ENCODE peak calls at places on chromosome 2, in nine cellular contexts. One of them, this sample, is unnamed.

GRCh38 chr2:100285691-100286090 is 36.6 kb downstream of the LONRF2 start:
- DNase-seq in uterus: peak
- DNase-seq in tibial artery: no peak
- DNase-seq in lung: no peak
- DNase-seq in astrocyte of the spinal cord: peak
- DNase-seq in epithelial cell of esophagus: no peak
- DNase-seq in cardiac fibroblast: peak
- DNase-seq in PC-9: no peak
- DNase-seq in DND-41: no peak
- DNase-seq in this sample: no peak

GRCh38 chr2:197498937-197499593 is 575 bp downstream of the HSPD1 start:
- DNase-seq in uterus: peak
- DNase-seq in tibial artery: peak
- DNase-seq in lung: peak
- DNase-seq in astrocyte of the spinal cord: peak
- DNase-seq in epithelial cell of esophagus: peak
- DNase-seq in cardiac fibroblast: peak
- DNase-seq in PC-9: no peak
- DNase-seq in DND-41: peak
- DNase-seq in this sample: no peak

GRCh38 chr2:109648041-109648527 is 33.9 kb downstream of the SOWAHC start:
- DNase-seq in uterus: no peak
- DNase-seq in tibial artery: peak
- DNase-seq in lung: no peak
- DNase-seq in astrocyte of the spinal cord: no peak
- DNase-seq in epithelial cell of esophagus: no peak
- DNase-seq in cardiac fibroblast: no peak
- DNase-seq in PC-9: no peak
- DNase-seq in DND-41: no peak
- DNase-seq in this sample: no peak

GRCh38 chr2:192267484-192267883 is 72.8 kb upstream of the TMEFF2 start:
- DNase-seq in uterus: no peak
- DNase-seq in tibial artery: no peak
- DNase-seq in lung: no peak
- DNase-seq in astrocyte of the spinal cord: peak
- DNase-seq in epithelial cell of esophagus: peak
- DNase-seq in cardiac fibroblast: peak
- DNase-seq in PC-9: no peak
- DNase-seq in DND-41: no peak
- DNase-seq in this sample: no peak

GRCh38 chr2:39512434-39512935 is 75.4 kb upstream of the MAP4K3 start:
- DNase-seq in uterus: peak
- DNase-seq in tibial artery: no peak
- DNase-seq in lung: peak
- DNase-seq in astrocyte of the spinal cord: no peak
- DNase-seq in epithelial cell of esophagus: no peak
- DNase-seq in cardiac fibroblast: no peak
- DNase-seq in PC-9: no peak
- DNase-seq in DND-41: no peak
- DNase-seq in this sample: no peak

GRCh38 chr2:5188636-5189035 is 503.5 kb upstream of the SOX11 start:
- DNase-seq in uterus: no peak
- DNase-seq in tibial artery: no peak
- DNase-seq in lung: no peak
- DNase-seq in astrocyte of the spinal cord: no peak
- DNase-seq in epithelial cell of esophagus: peak
- DNase-seq in cardiac fibroblast: no peak
- DNase-seq in PC-9: no peak
- DNase-seq in DND-41: no peak
- DNase-seq in this sample: no peak

GRCh38 chr2:124668161-124668560 is 643.1 kb downstream of the CNTNAP5 start:
- DNase-seq in uterus: no peak
- DNase-seq in tibial artery: no peak
- DNase-seq in lung: no peak
- DNase-seq in astrocyte of the spinal cord: peak
- DNase-seq in epithelial cell of esophagus: no peak
- DNase-seq in cardiac fibroblast: no peak
- DNase-seq in PC-9: no peak
- DNase-seq in DND-41: no peak
- DNase-seq in this sample: no peak

GRCh38 chr2:229660951-229661350 is 53.4 kb downstream of the DNER start:
- DNase-seq in uterus: no peak
- DNase-seq in tibial artery: no peak
- DNase-seq in lung: no peak
- DNase-seq in astrocyte of the spinal cord: peak
- DNase-seq in epithelial cell of esophagus: peak
- DNase-seq in cardiac fibroblast: peak
- DNase-seq in PC-9: no peak
- DNase-seq in DND-41: no peak
- DNase-seq in this sample: no peak

GRCh38 chr2:105747997-105748396 is 3.3 kb downstream of the NCK2 start:
- DNase-seq in uterus: no peak
- DNase-seq in tibial artery: no peak
- DNase-seq in lung: no peak
- DNase-seq in astrocyte of the spinal cord: no peak
- DNase-seq in epithelial cell of esophagus: no peak
- DNase-seq in cardiac fibroblast: peak
- DNase-seq in PC-9: no peak
- DNase-seq in DND-41: no peak
- DNase-seq in this sample: no peak

GRCh38 chr2:67290451-67290991 is 106.6 kb upstream of the ETAA1 start:
- DNase-seq in uterus: no peak
- DNase-seq in tibial artery: no peak
- DNase-seq in lung: no peak
- DNase-seq in astrocyte of the spinal cord: peak
- DNase-seq in epithelial cell of esophagus: peak
- DNase-seq in cardiac fibroblast: peak
- DNase-seq in PC-9: peak
- DNase-seq in DND-41: no peak
- DNase-seq in this sample: no peak

DNA sequence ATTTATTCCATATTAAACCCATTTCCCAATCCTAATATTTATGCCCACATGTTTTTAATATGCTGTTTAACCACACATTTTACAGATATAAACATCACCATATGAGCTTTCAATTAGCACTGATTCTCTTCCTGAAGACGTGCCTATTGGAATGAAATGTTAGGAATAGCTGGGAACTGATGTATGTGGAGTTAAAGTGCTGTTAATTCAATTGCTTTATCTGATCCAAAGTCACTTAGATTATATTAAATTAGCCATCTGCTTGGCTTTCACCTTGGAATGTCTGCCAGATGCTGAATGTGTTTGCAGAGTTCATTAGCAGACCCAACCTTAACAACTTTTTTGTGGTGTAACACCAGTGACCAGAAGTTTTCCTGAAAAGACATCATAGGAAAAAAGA is 942.9 kb upstream of the KLHL29 start:
- DNase-seq in uterus: no peak
- DNase-seq in tibial artery: no peak
- DNase-seq in lung: no peak
- DNase-seq in astrocyte of the spinal cord: no peak
- DNase-seq in epithelial cell of esophagus: no peak
- DNase-seq in cardiac fibroblast: no peak
- DNase-seq in PC-9: no peak
- DNase-seq in DND-41: no peak
- DNase-seq in this sample: no peak
- H3K4me3 ChIP-seq in uterus: no peak
- H3K4me3 ChIP-seq in tibial artery: no peak
- H3K4me3 ChIP-seq in lung: no peak
- H3K4me3 ChIP-seq in astrocyte of the spinal cord: no peak
- H3K4me3 ChIP-seq in epithelial cell of esophagus: no peak
- H3K4me3 ChIP-seq in cardiac fibroblast: no peak
- H3K4me3 ChIP-seq in PC-9: no peak
- H3K4me3 ChIP-seq in DND-41: no peak
- H3K4me3 ChIP-seq in this sample: no peak

DNA sequence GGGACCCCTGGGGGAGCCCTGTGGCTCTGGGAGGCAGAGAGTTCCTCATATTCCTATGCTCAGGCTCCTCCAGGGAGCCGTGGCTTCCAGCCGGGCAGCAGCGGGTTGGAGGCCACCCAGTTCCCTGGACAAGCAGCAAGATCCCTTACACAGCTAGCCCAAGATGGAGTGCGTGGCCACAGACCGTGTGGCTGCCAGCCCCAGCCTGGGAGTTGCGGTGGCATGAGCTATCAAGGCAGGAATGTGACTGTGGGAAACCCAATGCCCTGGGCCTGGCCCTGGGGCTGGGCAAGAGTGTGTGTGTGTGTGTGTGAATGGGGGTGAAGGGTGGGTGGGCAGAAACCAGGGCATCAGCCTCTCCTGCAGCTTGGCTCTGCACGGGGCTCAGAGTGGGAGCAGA is 130.5 kb downstream of the DYSF start:
- DNase-seq in uterus: no peak
- DNase-seq in tibial artery: no peak
- DNase-seq in lung: no peak
- DNase-seq in astrocyte of the spinal cord: no peak
- DNase-seq in epithelial cell of esophagus: no peak
- DNase-seq in cardiac fibroblast: no peak
- DNase-seq in PC-9: no peak
- DNase-seq in DND-41: no peak
- DNase-seq in this sample: no peak
- H3K4me3 ChIP-seq in uterus: no peak
- H3K4me3 ChIP-seq in tibial artery: no peak
- H3K4me3 ChIP-seq in lung: no peak
- H3K4me3 ChIP-seq in astrocyte of the spinal cord: no peak
- H3K4me3 ChIP-seq in epithelial cell of esophagus: no peak
- H3K4me3 ChIP-seq in cardiac fibroblast: no peak
- H3K4me3 ChIP-seq in PC-9: no peak
- H3K4me3 ChIP-seq in DND-41: no peak
- H3K4me3 ChIP-seq in this sample: no peak

DNA sequence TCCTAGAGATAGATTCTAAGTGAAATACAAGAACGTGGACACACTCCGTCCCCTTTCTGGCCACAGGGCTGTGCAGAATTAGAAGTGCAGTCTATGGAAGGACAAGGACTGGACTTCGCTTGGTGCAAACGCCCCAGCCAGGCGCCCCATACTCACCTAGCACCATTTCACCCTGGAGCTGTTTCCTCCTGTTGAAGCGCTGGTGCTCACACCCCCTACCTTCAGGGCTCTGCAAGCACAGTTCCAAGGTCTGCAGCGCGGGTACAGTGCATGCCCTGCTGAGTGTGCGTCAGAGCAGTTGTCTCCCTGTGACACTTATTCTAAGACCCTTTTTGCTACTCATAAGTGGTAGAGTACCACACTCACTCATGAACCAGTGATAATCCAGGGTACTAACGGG is 3.0 kb downstream of the HPCAL1 start:
- DNase-seq in uterus: no peak
- DNase-seq in tibial artery: no peak
- DNase-seq in lung: no peak
- DNase-seq in astrocyte of the spinal cord: no peak
- DNase-seq in epithelial cell of esophagus: no peak
- DNase-seq in cardiac fibroblast: no peak
- DNase-seq in PC-9: peak
- DNase-seq in DND-41: no peak
- DNase-seq in this sample: peak
- H3K4me3 ChIP-seq in uterus: no peak
- H3K4me3 ChIP-seq in tibial artery: no peak
- H3K4me3 ChIP-seq in lung: no peak
- H3K4me3 ChIP-seq in astrocyte of the spinal cord: no peak
- H3K4me3 ChIP-seq in epithelial cell of esophagus: no peak
- H3K4me3 ChIP-seq in cardiac fibroblast: no peak
- H3K4me3 ChIP-seq in PC-9: peak
- H3K4me3 ChIP-seq in DND-41: no peak
- H3K4me3 ChIP-seq in this sample: no peak

GRCh38 chr2:86337235-86338099 is at the start of gene REEP1:
- DNase-seq in uterus: peak
- DNase-seq in tibial artery: no peak
- DNase-seq in lung: no peak
- DNase-seq in astrocyte of the spinal cord: peak
- DNase-seq in epithelial cell of esophagus: peak
- DNase-seq in cardiac fibroblast: no peak
- DNase-seq in PC-9: no peak
- DNase-seq in DND-41: no peak
- DNase-seq in this sample: no peak
- H3K4me3 ChIP-seq in uterus: peak
- H3K4me3 ChIP-seq in tibial artery: peak
- H3K4me3 ChIP-seq in lung: peak
- H3K4me3 ChIP-seq in astrocyte of the spinal cord: no peak
- H3K4me3 ChIP-seq in epithelial cell of esophagus: peak
- H3K4me3 ChIP-seq in cardiac fibroblast: peak
- H3K4me3 ChIP-seq in PC-9: peak
- H3K4me3 ChIP-seq in DND-41: no peak
- H3K4me3 ChIP-seq in this sample: peak

GRCh38 chr2:11827547-11827946 is 81.1 kb downstream of the LPIN1 start:
- DNase-seq in uterus: no peak
- DNase-seq in tibial artery: no peak
- DNase-seq in lung: no peak
- DNase-seq in astrocyte of the spinal cord: no peak
- DNase-seq in epithelial cell of esophagus: no peak
- DNase-seq in cardiac fibroblast: no peak
- DNase-seq in PC-9: no peak
- DNase-seq in DND-41: no peak
- DNase-seq in this sample: no peak

GRCh38 chr2:11830708-11831301 is 84.4 kb downstream of the LPIN1 start:
- DNase-seq in uterus: no peak
- DNase-seq in tibial artery: no peak
- DNase-seq in lung: no peak
- DNase-seq in astrocyte of the spinal cord: no peak
- DNase-seq in epithelial cell of esophagus: no peak
- DNase-seq in cardiac fibroblast: peak
- DNase-seq in PC-9: no peak
- DNase-seq in DND-41: no peak
- DNase-seq in this sample: no peak

GRCh38 chr2:11829947-11830707 is 83.7 kb downstream of the LPIN1 start:
- DNase-seq in uterus: peak
- DNase-seq in tibial artery: peak
- DNase-seq in lung: peak
- DNase-seq in astrocyte of the spinal cord: peak
- DNase-seq in epithelial cell of esophagus: peak
- DNase-seq in cardiac fibroblast: peak
- DNase-seq in PC-9: peak
- DNase-seq in DND-41: peak
- DNase-seq in this sample: peak

GRCh38 chr2:11828933-11829323 is 82.5 kb downstream of the LPIN1 start:
- DNase-seq in uterus: no peak
- DNase-seq in tibial artery: no peak
- DNase-seq in lung: no peak
- DNase-seq in astrocyte of the spinal cord: no peak
- DNase-seq in epithelial cell of esophagus: no peak
- DNase-seq in cardiac fibroblast: no peak
- DNase-seq in PC-9: no peak
- DNase-seq in DND-41: no peak
- DNase-seq in this sample: no peak

GRCh38 chr2:11829324-11829946 is 83.0 kb downstream of the LPIN1 start:
- DNase-seq in uterus: peak
- DNase-seq in tibial artery: peak
- DNase-seq in lung: peak
- DNase-seq in astrocyte of the spinal cord: peak
- DNase-seq in epithelial cell of esophagus: peak
- DNase-seq in cardiac fibroblast: peak
- DNase-seq in PC-9: peak
- DNase-seq in DND-41: peak
- DNase-seq in this sample: peak
- H3K4me3 ChIP-seq in uterus: no peak
- H3K4me3 ChIP-seq in tibial artery: peak
- H3K4me3 ChIP-seq in lung: no peak
- H3K4me3 ChIP-seq in astrocyte of the spinal cord: peak
- H3K4me3 ChIP-seq in epithelial cell of esophagus: peak
- H3K4me3 ChIP-seq in cardiac fibroblast: no peak
- H3K4me3 ChIP-seq in PC-9: peak
- H3K4me3 ChIP-seq in DND-41: peak
- H3K4me3 ChIP-seq in this sample: peak

This sample was measured in Jurkat, Clone E6-1.